ENCODE peak calls at places on chromosomes 2 and 18, in six cellular contexts. P is astrocyte, B is DND-41, Z is fibroblast of lung, R is stomach, K is colonic mucosa. Y is an unnamed sample.

GRCh38 chr2:176096986-176097819 is 2.4 kb upstream of the HOXD12 start:
- DNase-seq in P (no peak), B (peak), Z (peak), R (peak), K (peak), Y (peak)

GRCh38 chr2:195538937-195539336 is 118.1 kb upstream of the SLC39A10 start:
- DNase-seq in P (no peak), B (peak), Z (no peak), R (no peak), K (no peak), Y (no peak)

GRCh38 chr2:171723724-171724683 is 36.7 kb downstream of the DYNC1I2 start:
- DNase-seq in P (peak), B (no peak), Z (peak), R (peak), K (no peak), Y (no peak)

GRCh38 chr2:48946444-48947048 is 191.0 kb upstream of the LHCGR start:
- DNase-seq in P (peak), B (peak), Z (peak), R (peak), K (peak), Y (peak)

GRCh38 chr2:134120718-134121630 is 132.9 kb upstream of the MGAT5 start:
- DNase-seq in P (peak), B (peak), Z (peak), R (peak), K (peak), Y (peak)

GRCh38 chr18:58998421-58999203 is 133.9 kb downstream of the ZNF532 start:
- DNase-seq in P (peak), B (no peak), Z (peak), R (no peak), K (no peak), Y (peak)

GRCh38 chr2:171889808-171890207 is 4.2 kb downstream of the SLC25A12 start:
- DNase-seq in P (no peak), B (no peak), Z (no peak), R (no peak), K (no peak), Y (no peak)

GRCh38 chr2:62765619-62766376 is 60.3 kb downstream of the EHBP1 start:
- DNase-seq in P (peak), B (no peak), Z (peak), R (no peak), K (no peak), Y (no peak)

GRCh38 chr2:151200844-151201243 is 60.8 kb downstream of the RBM43 start:
- DNase-seq in P (no peak), B (no peak), Z (no peak), R (no peak), K (no peak), Y (no peak)

GRCh38 chr2:112217854-112218253 is 37.0 kb downstream of the ZC3H8 start:
- DNase-seq in P (no peak), B (no peak), Z (no peak), R (no peak), K (no peak), Y (no peak)

GRCh38 chr2:112220831-112221230 is 34.0 kb downstream of the ZC3H8 start:
- DNase-seq in P (no peak), B (no peak), Z (no peak), R (no peak), K (no peak), Y (no peak)

GRCh38 chr2:112220186-112220585 is 34.7 kb downstream of the ZC3H8 start:
- DNase-seq in P (no peak), B (no peak), Z (no peak), R (no peak), K (no peak), Y (no peak)

DNA sequence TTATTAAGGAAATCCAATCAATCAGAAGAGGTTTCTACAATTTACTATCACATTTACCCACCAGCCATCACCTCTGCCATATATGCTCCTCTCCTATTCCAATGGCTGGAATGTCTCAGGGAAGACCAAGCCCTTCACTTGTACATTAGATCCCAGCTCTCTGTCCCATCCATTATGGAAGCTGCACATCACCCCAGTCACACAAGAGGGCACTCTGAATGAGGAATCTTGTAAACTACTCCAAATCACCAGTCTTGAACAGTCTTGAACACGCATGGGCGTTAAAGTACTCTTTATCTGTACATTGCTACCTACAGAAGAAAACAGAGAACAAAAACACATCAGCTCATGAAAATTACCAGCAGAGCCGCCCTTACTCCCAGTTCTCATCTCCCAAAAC is 38.7 kb downstream of the ZC3H8 start:
- DNase-seq in P (peak), B (no peak), Z (peak), R (no peak), K (no peak), Y (peak)
- TF ChIP-seq CTCF in P (no peak), B (peak), Z (peak), R (no peak), K (no peak), Y (peak)

GRCh38 chr18:50649821-50650220 is 89.9 kb downstream of the MAPK4 start:
- DNase-seq in P (peak), B (no peak), Z (peak), R (no peak), K (no peak), Y (peak)
- H3K4me3 ChIP-seq in P (no peak), B (no peak), Z (no peak), R (no peak), K (no peak), Y (no peak)

DNA sequence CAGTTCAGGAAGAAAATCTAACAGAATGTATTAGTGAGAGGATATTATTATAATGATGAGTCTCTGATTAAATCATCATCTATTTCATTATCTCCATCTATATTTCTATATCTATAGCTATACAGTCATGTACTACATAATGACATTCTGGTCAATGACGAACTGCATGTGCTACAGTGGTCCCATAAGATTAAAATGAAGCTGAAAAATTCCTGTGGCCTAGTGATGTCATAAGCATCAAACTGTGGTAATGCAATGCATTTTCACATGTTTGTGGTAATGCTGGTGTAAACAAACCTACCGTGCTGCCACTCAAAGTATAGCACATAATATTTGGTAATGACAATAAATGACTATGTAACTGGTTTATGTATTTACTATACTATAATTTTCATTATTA is 1127.9 kb upstream of the CHAC2 start:
- DNase-seq in P (peak), B (no peak), Z (peak), R (no peak), K (no peak), Y (no peak)
- TF ChIP-seq CTCF in P (no peak), B (no peak), Z (no peak), R (no peak), K (no peak), Y (no peak)

GRCh38 chr2:84846732-84847131 is 34.2 kb downstream of the TRABD2A start:
- DNase-seq in P (peak), B (no peak), Z (peak), R (no peak), K (peak), Y (peak)

GRCh38 chr2:84846041-84846663 is 34.7 kb downstream of the TRABD2A start:
- DNase-seq in P (peak), B (peak), Z (peak), R (no peak), K (no peak), Y (no peak)

GRCh38 chr2:84849271-84849952 is 31.5 kb downstream of the TRABD2A start:
- DNase-seq in P (no peak), B (no peak), Z (peak), R (no peak), K (no peak), Y (peak)

GRCh38 chr2:84850471-84850870 is 30.4 kb downstream of the TRABD2A start:
- DNase-seq in P (no peak), B (no peak), Z (no peak), R (no peak), K (no peak), Y (no peak)

DNA sequence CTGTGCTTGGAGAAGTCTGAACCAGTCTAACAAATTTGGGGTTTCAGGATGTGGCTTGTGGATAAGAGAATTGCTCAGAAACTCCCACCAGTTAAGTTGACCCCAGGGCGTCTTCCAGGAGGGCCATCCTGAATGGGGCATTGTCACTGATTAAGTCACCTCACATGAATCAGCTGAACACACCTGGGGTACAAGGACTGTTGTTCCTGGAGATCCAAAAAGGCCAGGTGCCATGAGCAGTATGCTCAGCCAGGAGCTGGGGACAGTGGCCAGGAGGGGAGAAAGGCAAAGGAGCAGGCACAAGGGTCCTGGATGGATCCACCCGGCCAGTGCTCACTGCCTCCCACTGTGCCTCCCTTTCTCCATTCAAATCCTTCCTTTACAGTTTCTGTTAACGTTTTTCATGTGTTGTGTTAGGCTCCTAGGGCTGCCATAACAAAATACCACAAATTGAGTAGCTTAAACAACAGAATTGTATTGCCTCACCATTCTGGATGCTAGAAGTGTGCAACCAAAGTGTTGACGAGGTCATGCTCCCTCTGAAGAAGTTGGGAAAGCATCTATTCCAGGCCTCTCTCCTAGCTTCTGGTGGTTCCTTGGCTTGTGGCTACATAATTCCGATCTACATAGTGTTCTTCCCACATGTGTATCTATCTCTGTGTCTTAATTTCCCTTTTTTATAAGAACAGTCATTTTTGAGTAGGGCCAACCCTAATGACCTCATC is 33.4 kb downstream of the TRABD2A start:
- DNase-seq in P (no peak), B (no peak), Z (no peak), R (no peak), K (no peak), Y (no peak)
- H3K4me3 ChIP-seq in P (no peak), B (no peak), Z (no peak), R (no peak), K (no peak), Y (no peak)

GRCh38 chr2:201118957-201119848 is 3.2 kb downstream of the CFLAR start:
- DNase-seq in P (peak), B (peak), Z (peak), R (no peak), K (no peak), Y (no peak)

GRCh38 chr2:201116115-201116958 is at the start of gene CFLAR:
- DNase-seq in P (peak), B (peak), Z (peak), R (peak), K (peak), Y (peak)

GRCh38 chr2:201118121-201118956 is 2.4 kb downstream of the CFLAR start:
- DNase-seq in P (peak), B (peak), Z (peak), R (peak), K (peak), Y (peak)

GRCh38 chr2:201114846-201115245 is 1.1 kb upstream of the CFLAR start:
- DNase-seq in P (peak), B (no peak), Z (peak), R (no peak), K (no peak), Y (no peak)

DNA sequence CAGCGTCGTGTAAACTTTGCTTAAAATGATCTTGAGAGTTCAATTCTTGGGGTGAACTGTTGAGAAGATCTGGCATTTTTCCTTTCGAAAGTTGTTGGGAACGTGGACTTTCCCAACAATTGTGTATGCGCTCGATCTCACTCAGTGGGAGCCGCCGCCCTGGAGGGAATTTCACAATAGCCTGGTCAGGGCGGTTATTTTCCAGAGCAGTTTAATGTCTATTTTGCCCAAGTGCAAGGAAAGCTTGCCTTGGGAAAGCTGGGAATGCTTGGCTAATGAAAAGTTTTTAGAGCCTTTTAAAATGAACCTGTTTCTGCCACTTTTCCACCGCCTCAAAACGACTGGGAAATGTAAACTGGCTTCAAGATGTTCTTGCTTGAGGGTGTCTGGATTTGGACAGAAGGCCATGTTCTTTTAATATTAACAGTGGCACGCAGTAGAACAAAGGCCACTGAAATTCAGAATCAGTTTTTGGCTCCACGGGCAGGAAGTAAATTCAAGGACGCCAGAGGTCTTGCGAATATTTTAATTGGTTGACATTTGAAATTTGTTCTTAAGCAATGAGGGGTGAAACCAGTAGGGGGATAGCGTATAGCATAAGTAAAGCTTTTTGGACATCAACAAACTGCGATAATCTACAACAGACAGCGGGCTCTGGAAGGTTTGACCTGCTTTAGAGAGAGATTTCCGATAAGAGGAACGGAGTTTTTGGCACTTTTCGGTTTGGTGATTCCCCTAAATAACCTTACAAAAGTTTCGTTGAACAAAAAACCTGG is 1.2 kb downstream of the CFLAR start:
- DNase-seq in P (peak), B (peak), Z (peak), R (peak), K (peak), Y (peak)
- TF ChIP-seq CTCF in P (peak), B (peak), Z (peak), R (no peak), K (no peak), Y (peak)

GRCh38 chr18:9872823-9873222 is 12.9 kb upstream of the TXNDC2 start:
- DNase-seq in P (no peak), B (no peak), Z (no peak), R (no peak), K (no peak), Y (no peak)

GRCh38 chr18:9869713-9870430 is 15.9 kb upstream of the TXNDC2 start:
- DNase-seq in P (peak), B (no peak), Z (peak), R (no peak), K (peak), Y (peak)

GRCh38 chr18:9868857-9869712 is 16.7 kb upstream of the TXNDC2 start:
- DNase-seq in P (no peak), B (no peak), Z (no peak), R (no peak), K (peak), Y (peak)

GRCh38 chr18:9871244-9871746 is 14.5 kb upstream of the TXNDC2 start:
- DNase-seq in P (no peak), B (no peak), Z (no peak), R (no peak), K (no peak), Y (no peak)

GRCh38 chr18:9870431-9871023 is 15.2 kb upstream of the TXNDC2 start:
- DNase-seq in P (no peak), B (no peak), Z (no peak), R (no peak), K (no peak), Y (no peak)
- H3K4me3 ChIP-seq in P (no peak), B (no peak), Z (no peak), R (no peak), K (no peak), Y (no peak)

DNA sequence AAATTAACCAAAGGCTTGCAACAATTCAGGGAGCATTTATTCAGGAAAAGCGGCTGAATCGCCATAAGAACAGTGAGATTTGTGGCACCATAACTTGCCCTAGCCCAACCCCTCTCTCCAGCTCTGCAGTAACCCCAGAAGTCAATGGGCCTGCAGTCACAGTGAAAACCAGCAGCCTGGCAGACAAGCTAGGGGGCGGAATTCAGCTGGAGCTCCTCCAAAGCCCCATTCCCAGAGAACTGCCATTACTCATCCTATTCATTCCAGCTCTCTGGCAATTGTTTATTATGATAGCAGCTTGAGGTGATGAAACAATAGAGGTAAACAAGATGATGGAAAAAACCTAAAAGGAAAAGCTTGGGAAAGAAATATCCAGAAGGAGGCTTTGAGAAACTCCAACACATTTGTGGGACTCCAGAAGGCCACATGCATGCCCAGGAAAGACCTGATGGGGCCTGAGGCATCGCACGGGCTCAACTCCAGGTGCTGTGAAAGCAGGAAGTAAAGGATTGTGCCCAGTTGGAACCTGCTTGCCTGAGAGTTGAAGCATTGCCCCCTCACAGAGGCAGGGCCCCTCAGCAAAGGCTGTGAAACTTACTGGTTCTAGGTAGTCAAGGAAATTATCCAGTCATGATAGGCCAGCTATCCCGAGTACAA is 126.8 kb downstream of the TWIST2 start:
- DNase-seq in P (peak), B (no peak), Z (peak), R (no peak), K (peak), Y (peak)
- TF ChIP-seq CTCF in P (peak), B (no peak), Z (peak), R (no peak), K (no peak), Y (peak)